ENCODE peak calls at places on chromosomes 12 and 14, in seven cellular contexts. Q, J, Z, V, D, G and P are unnamed samples.

GRCh38 chr12:121926874-121927706 is 8.7 kb downstream of the CFAP251 start:
- DNase-seq in J (no peak), Z (no peak), D (no peak), G (no peak), V (no peak), Q (no peak), P (no peak)

GRCh38 chr14:104370256-104370870 is 209.2 kb upstream of the C14orf180 start:
- DNase-seq in V (no peak), G (no peak), Z (no peak), D (no peak), Q (peak; percentile 9), J (no peak), P (no peak)

GRCh38 chr12:52546126-52546525 is 6.8 kb downstream of the KRT71 start:
- DNase-seq in J (no peak), D (no peak), Z (no peak), Q (no peak), G (no peak), V (no peak), P (no peak)

GRCh38 chr14:68792022-68792829 is 641 bp downstream of the ZFP36L1 start:
- DNase-seq in V (no peak), D (no peak), G (no peak), J (no peak), Q (no peak), Z (no peak), P (no peak)

GRCh38 chr14:92785601-92786426 is 8.3 kb upstream of the GOLGA5 start:
- DNase-seq in D (peak; percentile 92), J (no peak), Z (peak; percentile 94), Q (peak; percentile 53), V (no peak), G (no peak), P (no peak)

GRCh38 chr12:5524769-5525436 is 93.0 kb downstream of the NTF3 start:
- DNase-seq in V (no peak), J (no peak), G (no peak), Q (no peak), D (no peak), Z (no peak), P (no peak)

GRCh38 chr12:752673-753400 is 458 bp downstream of the WNK1 start:
- DNase-seq in J (peak; percentile 51), D (peak; percentile 62), Q (peak; percentile 67), Z (peak; percentile 52), V (peak; percentile 5), G (peak; percentile 62), P (peak; percentile 55)

GRCh38 chr12:32025906-32026305 is 66.7 kb downstream of the RESF1 start:
- DNase-seq in G (no peak), J (no peak), Z (no peak), V (no peak), D (no peak), Q (no peak), P (no peak)

GRCh38 chr12:111870216-111870615 is 28.2 kb downstream of the MAPKAPK5 start:
- DNase-seq in Q (no peak), Z (no peak), G (no peak), D (no peak), J (no peak), V (no peak), P (no peak)

GRCh38 chr12:75632452-75632851 is 121.0 kb upstream of the KRR1 start:
- DNase-seq in Q (no peak), G (no peak), J (no peak), Z (no peak), V (no peak), D (no peak), P (no peak)

GRCh38 chr12:88836156-88836555 is 255.9 kb upstream of the KITLG start:
- DNase-seq in D (peak; percentile 13), Z (peak; percentile 42), J (no peak), Q (no peak), G (no peak), V (no peak), P (no peak)

GRCh38 chr14:71812693-71813092 is 119.5 kb upstream of the RGS6 start:
- DNase-seq in Q (no peak), D (no peak), J (no peak), Z (no peak), V (no peak), G (no peak), P (no peak)